ENCODE peak calls at places on chromosomes 7 and 10, in five cellular contexts. W is AG10803, J is GM12864, Q is psoas muscle, T is right lobe of liver. O is an unnamed sample.

GRCh38 chr10:48452879-48453412 is 146.5 kb downstream of the MAPK8 start:
- DNase-seq in T (no peak), Q (peak; percentile 25), J (no peak), W (no peak), O (no peak)

GRCh38 chr7:96157856-96158255 is 164.0 kb downstream of the SLC25A13 start:
- DNase-seq in T (no peak), J (no peak), W (no peak), Q (no peak), O (no peak)

GRCh38 chr7:142885311-142886230 is at the start of gene TRPV6:
- DNase-seq in T (no peak), J (no peak), W (no peak), Q (peak; percentile 34), O (no peak)

GRCh38 chr7:121480058-121480457 is 84.0 kb upstream of the FAM3C start:
- DNase-seq in Q (no peak), J (no peak), T (no peak), W (no peak), O (no peak)

GRCh38 chr7:158272509-158273137 is 315.0 kb downstream of the PTPRN2 start:
- DNase-seq in W (no peak), T (no peak), Q (peak; percentile 26), J (no peak), O (no peak)

GRCh38 chr10:60821661-60822060 is 43.4 kb downstream of the CDK1 start:
- DNase-seq in T (no peak), J (no peak), W (peak; percentile 55), Q (no peak), O (no peak)

GRCh38 chr7:69903410-69903809 is 305.1 kb downstream of the AUTS2 start:
- DNase-seq in W (peak; percentile 44), J (no peak), Q (no peak), T (no peak), O (no peak)

GRCh38 chr10:127148933-127149220 is 47.5 kb downstream of the INSYN2A start:
- DNase-seq in Q (no peak), T (no peak), W (peak; percentile 89), J (no peak), O (no peak)

GRCh38 chr7:136911362-136911761 is 42.9 kb downstream of the CHRM2 start:
- DNase-seq in W (peak; percentile 25), T (no peak), J (no peak), Q (no peak), O (peak; percentile 4)

GRCh38 chr7:137682596-137682995 is 164.2 kb downstream of the DGKI start:
- DNase-seq in T (no peak), W (peak; percentile 95), J (no peak), Q (no peak), O (no peak)

GRCh38 chr7:57426629-57427003 is 23.4 kb upstream of the ZNF716 start:
- DNase-seq in T (no peak), W (no peak), Q (no peak), J (no peak), O (no peak)

GRCh38 chr10:95458014-95458413 is 103.2 kb downstream of the SORBS1 start:
- DNase-seq in J (no peak), Q (no peak), W (no peak), T (no peak), O (no peak)

GRCh38 chr10:110010076-110011069 is 2.6 kb downstream of the ADD3 start:
- DNase-seq in Q (no peak), J (peak; percentile 55), W (no peak), T (no peak), O (peak; percentile 97)

DNA sequence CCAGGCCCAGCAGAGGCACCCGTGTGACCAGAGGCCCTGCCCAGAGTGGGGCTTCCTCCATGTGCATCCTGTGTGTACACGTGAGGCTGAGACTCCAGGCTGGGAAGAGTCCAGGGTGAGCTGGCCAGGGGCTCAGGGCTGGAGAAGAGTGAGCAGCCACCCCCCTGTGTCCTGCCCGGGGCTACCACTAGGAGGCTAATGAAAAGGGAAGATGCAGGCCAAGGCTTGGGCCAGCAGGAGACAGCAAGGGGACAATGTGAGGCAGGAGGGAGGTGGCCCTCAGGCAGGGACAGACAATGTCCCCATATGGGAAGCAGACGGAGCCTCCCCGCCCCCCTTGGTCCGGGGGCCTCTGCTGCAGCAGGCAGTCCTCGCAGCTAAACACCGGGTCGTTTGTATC is 102.0 kb downstream of the HIF1AN start:
- DNase-seq in T (no peak), J (no peak), W (no peak), Q (no peak), O (no peak)
- H3K4me3 ChIP-seq in T (no peak overlapping the region), J (no peak overlapping the region), W (no peak overlapping the region), Q (no peak overlapping the region), O (no peak overlapping the region)

DNA sequence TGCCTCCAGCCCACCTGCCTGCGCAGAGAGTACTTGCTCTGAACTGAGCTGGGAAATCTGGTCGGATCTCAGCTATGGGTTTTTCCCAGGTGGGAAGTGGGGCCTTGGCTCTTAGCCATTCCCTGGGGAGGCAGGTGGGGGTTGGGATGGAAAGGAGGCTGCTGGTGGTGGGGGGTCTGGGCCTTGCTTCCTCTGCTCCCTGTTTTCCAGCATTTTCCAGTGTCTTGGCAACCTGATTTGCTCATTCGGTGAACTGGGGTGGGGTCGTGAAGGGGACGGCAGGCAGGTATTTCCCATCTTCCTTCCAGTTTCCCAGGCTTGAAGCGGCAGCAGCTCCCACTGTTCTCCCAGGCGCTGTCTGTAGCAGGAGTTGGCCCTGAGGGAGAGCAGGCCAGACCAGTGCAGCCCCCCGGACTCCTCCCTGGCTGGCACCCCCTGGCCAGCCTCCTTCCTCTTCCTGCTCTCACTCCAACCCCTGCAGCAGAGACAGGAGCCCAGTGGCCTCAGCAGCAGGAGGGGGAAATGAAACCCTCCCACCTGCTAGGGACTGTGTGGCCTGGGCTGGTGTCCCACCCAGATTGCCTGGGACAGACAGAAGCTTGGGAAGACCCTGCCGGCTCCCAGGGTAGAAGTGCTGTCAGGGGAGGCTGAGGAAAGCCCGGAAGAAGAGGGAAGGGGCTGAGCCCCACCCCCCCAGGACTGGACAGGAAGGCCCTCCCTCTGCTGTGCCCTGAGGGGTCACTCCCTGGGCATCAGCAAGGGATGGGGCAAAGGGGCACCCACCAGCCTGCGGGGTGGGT is 6.6 kb downstream of the TRIM8 start:
- DNase-seq in Q (peak; percentile 46), J (no peak), T (peak; percentile 21), W (no peak), O (no peak)
- H3K4me3 ChIP-seq in Q (peak overlapping the region; percentile 94), J (peak overlapping the region; percentile 67), T (no peak overlapping the region), W (no peak overlapping the region), O (no peak overlapping the region)

DNA sequence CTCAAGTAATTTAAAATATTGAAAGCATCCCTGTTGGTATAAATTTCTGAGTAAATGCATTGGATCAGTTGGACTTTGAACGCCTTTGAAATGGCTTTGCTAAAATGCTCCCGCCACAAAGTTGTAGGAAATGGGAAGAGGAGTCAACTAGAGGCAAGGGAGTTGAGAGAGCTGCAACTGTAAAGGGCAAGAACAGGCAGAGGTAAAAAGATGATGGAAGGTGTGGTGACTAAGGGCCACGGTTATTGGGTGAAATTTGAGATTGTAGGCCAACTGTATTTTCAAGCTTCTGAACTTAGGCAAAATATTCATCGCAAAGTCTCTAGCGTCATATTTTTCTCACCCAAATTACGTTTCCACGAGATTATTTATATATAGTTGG is 595 bp upstream of the SUMF2 start:
- DNase-seq in Q (no peak), W (no peak), T (no peak), J (no peak), O (no peak)
- H3K4me3 ChIP-seq in Q (peak overlapping the region; percentile 88), W (no peak overlapping the region), T (peak overlapping the region; percentile 88), J (no peak overlapping the region), O (peak overlapping the region; percentile 70)

GRCh38 chr10:26446258-26446657 is 8.1 kb downstream of the APBB1IP start:
- DNase-seq in W (no peak), Q (no peak), T (no peak), J (no peak), O (no peak)
- H3K4me3 ChIP-seq in W (no peak overlapping the region), Q (no peak overlapping the region), T (no peak overlapping the region), J (no peak overlapping the region), O (no peak overlapping the region)

GRCh38 chr10:22324413-22324812 is 3.5 kb downstream of the BMI1 start:
- DNase-seq in W (no peak), J (no peak), Q (no peak), T (no peak), O (no peak)
- H3K4me3 ChIP-seq in W (no peak overlapping the region), J (no peak overlapping the region), Q (peak overlapping the region; percentile 87), T (no peak overlapping the region), O (peak overlapping the region; percentile 55)

GRCh38 chr7:37684927-37685326 is 1.4 kb downstream of the GPR141 start:
- DNase-seq in Q (no peak), W (no peak), J (no peak), T (no peak), O (no peak)

GRCh38 chr7:37683263-37684120 is at the start of gene GPR141:
- DNase-seq in W (no peak), Q (no peak), T (no peak), J (peak; percentile 74), O (peak; percentile 10)
- H3K4me3 ChIP-seq in W (no peak within 1 kb of the TSS), Q (no peak within 1 kb of the TSS), T (no peak within 1 kb of the TSS), J (no peak within 1 kb of the TSS), O (no peak within 1 kb of the TSS)

GRCh38 chr7:140315498-140316164 is 82.7 kb downstream of the SLC37A3 start:
- DNase-seq in Q (no peak), J (no peak), W (no peak), T (no peak), O (no peak)
- H3K4me3 ChIP-seq in Q (no peak overlapping the region), J (no peak overlapping the region), W (peak overlapping the region; percentile 45), T (no peak overlapping the region), O (no peak overlapping the region)

DNA sequence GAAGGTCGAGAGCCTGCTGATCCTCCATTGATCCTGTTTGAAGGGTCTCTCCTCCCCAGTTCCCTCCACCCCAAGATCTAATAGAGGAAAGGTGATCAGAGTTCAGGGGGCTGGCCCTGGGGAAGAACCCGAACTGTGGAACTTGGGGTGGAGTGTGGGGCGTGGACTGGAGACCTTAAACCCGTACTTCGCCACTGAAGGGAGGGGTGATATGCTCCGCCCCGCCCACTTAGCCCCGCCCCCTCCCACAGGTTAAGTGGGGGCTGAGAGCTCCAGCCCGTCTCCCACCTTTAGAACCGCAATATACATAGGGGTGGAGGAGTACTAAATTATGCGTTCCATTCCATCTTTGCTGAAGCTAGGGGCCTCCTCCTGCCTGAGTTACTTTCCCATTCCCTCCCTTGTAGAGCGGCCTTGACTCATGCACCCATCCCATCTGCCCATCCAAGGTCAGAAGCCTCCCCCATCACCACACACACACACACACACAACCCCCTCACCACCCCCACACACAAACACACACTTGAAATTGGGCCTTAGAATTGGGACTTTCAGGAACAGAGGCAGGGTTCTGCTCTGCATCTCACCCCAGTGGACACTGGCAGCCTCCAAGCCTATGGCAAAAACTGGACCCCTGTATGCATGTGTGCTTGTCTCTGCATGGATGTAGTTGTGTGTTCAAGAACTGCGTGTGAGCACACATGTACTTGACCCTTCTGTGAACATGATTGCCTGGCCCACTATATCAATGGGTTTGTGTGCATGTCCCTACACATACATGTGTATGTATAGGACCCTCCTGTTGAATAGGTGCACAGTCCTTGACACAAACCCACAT is 991 bp downstream of the SEMA4G start:
- DNase-seq in J (no peak), Q (peak; percentile 29), T (peak; percentile 77), W (no peak), O (no peak)
- H3K4me3 ChIP-seq in J (peak overlapping the region; percentile 50), Q (peak overlapping the region; percentile 71), T (peak overlapping the region; percentile 60), W (peak overlapping the region; percentile 63), O (no peak overlapping the region)

O was measured in Jurkat, Clone E6-1.